ENCODE peak calls at places on chromosomes 6 and 20, in six cellular contexts. V, I, E, M, T and Z are unnamed samples.

GRCh38 chr20:64006902-64007301 is 26.0 kb downstream of the PRPF6 start:
- DNase-seq in E (no peak), V (no peak), T (no peak), M (no peak), I (no peak), Z (no peak)

GRCh38 chr6:159862103-159862502 is 28.7 kb upstream of the MAS1 start:
- DNase-seq in E (no peak), T (no peak), V (no peak), M (no peak), I (no peak), Z (no peak)

GRCh38 chr6:95133578-95133977 is 443.8 kb upstream of the MANEA start:
- DNase-seq in I (peak), T (no peak), V (no peak), M (no peak), E (no peak), Z (no peak)

GRCh38 chr20:59640267-59640666 is 35.9 kb downstream of the PHACTR3 start:
- DNase-seq in E (no peak), M (no peak), I (no peak), V (no peak), T (no peak), Z (no peak)

GRCh38 chr20:43916073-43916874 is 1.6 kb downstream of the TOX2 start:
- DNase-seq in E (no peak), M (no peak), T (no peak), V (peak), I (no peak), Z (no peak)

GRCh38 chr6:31945507-31946369 is at the start of gene CFB:
- DNase-seq in V (no peak), M (peak), I (no peak), E (no peak), T (no peak), Z (peak)

GRCh38 chr20:33551778-33552177 is 61.9 kb downstream of the CBFA2T2 start:
- DNase-seq in I (no peak), T (no peak), E (no peak), V (no peak), M (no peak), Z (no peak)

GRCh38 chr6:16802071-16802470 is 40.8 kb upstream of the ATXN1 start:
- DNase-seq in M (no peak), V (no peak), I (no peak), T (no peak), E (no peak), Z (no peak)

GRCh38 chr6:89369009-89369408 is 16.5 kb upstream of the UBE2J1 start:
- DNase-seq in I (no peak), E (no peak), M (peak), T (no peak), V (no peak), Z (no peak)

GRCh38 chr6:151240861-151241642 is 1.3 kb downstream of the AKAP12 start:
- DNase-seq in E (no peak), M (no peak), V (peak), T (no peak), I (no peak), Z (peak)

GRCh38 chr20:15012551-15012950 is 675.1 kb upstream of the FLRT3 start:
- DNase-seq in M (no peak), T (no peak), V (no peak), I (no peak), E (no peak), Z (no peak)
- TF ChIP-seq JUND in M (no peak), T (no peak), V (no peak), I (no peak), E (no peak), Z (no peak)

GRCh38 chr6:143583542-143584330 is 72.2 kb upstream of the FUCA2 start:
- DNase-seq in V (no peak), M (no peak), I (no peak), T (no peak), E (no peak), Z (no peak)

GRCh38 chr6:143592335-143592734 is 80.8 kb upstream of the FUCA2 start:
- DNase-seq in I (peak), T (peak), M (peak), V (no peak), E (no peak), Z (peak)

GRCh38 chr6:143591441-143591840 is 79.9 kb upstream of the FUCA2 start:
- DNase-seq in E (no peak), M (no peak), I (no peak), V (no peak), T (no peak), Z (no peak)

GRCh38 chr6:143586557-143586956 is 75.0 kb upstream of the FUCA2 start:
- DNase-seq in T (no peak), I (no peak), M (no peak), V (no peak), E (no peak), Z (no peak)

GRCh38 chr6:143589162-143589561 is 77.6 kb upstream of the FUCA2 start:
- DNase-seq in T (no peak), V (no peak), M (no peak), E (no peak), I (no peak), Z (no peak)
- TF ChIP-seq JUND in T (no peak), V (no peak), M (no peak), E (no peak), I (no peak), Z (no peak)

DNA sequence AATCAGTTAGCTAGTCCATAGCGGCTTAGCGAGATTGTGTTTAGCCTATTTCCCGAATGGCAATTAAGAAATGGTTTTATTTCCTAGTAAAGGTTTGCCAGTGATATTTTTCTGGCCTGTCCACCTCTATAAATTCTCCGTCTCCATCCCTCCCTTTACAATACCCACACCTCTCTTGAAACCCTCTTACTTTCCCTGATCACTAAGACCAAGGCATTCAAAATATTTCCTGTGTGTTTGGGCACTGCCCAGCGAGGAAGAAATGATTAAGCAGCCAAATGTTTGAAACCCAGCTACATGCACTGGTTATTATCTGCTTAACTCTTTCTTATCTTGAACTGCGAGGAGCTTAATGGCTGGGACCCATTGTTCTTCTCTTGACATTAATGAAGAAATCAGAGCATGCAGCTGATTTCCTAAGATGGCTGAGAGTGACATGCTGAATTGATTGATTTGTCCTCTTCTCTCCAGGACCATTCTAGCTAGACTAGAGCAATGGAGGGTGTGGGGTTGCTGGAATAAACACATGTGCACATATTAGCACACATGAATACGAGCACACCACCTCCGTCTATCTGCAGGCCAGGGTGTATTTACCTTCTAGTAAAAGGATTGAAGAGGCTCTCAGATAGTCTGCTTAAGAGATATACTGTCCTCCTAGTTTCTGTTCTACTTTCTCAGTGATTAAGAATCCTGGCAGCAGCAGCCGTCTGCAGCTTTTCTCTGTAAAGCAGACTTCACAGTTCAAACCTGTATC is 46.1 kb upstream of the PRDM1 start:
- DNase-seq in I (no peak), E (no peak), V (no peak), M (no peak), T (no peak), Z (no peak)
- TF ChIP-seq JUND in I (no peak), E (no peak), V (no peak), M (no peak), T (no peak), Z (no peak)

GRCh38 chr20:6562111-6562510 is 205.4 kb upstream of the BMP2 start:
- DNase-seq in I (no peak), M (no peak), V (no peak), E (no peak), T (no peak), Z (no peak)
- TF ChIP-seq JUND in I (no peak), M (no peak), V (no peak), E (no peak), T (no peak), Z (no peak)

DNA sequence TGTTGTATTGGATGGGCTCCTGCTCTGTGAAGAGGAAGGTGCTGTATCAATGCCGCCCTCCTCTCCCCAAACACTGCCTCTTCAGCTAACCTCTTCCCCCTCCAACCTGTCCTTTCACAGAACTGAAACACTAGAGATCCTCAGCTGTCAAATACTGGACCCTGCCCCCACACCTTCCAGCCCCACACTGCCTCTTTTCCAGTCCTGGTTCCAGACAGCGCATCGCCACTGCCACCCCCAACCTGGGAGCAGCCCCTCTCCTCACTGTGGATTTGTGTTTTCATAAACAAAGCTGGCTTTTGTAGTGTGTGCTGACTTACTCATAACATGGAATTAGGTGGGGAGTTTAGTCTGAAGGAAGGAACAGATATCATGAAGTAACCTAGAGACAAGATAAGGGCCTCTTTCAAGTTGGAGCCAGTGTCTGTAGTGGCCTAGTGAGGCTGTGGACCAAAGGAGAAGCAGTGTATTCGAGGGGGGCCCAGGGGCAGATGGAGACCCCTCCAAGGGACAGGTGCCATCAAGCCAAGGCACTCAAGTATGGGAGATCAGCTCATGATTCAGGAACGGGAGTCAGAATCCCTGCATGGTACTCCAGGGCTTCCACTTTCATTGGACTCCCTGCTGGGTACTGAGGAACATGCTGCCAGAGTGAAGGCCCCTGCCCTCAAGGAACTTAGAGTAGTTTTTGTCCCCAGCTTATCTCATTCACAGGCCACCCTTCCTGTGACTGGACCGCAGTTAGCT is 2.1 kb downstream of the SCUBE3 start:
- DNase-seq in V (no peak), M (no peak), E (no peak), T (no peak), I (no peak), Z (no peak)
- TF ChIP-seq JUND in V (no peak), M (no peak), E (no peak), T (no peak), I (no peak), Z (no peak)